ENCODE peak calls at places on chromosomes 16 and 17, in ten cellular contexts. One of them, this sample, is unnamed.

GRCh38 chr16:59111280-59111679 is 377.2 kb upstream of the GOT2 start:
- DNase-seq in AG10803: no peak
- DNase-seq in AG04450: no peak
- DNase-seq in neural crest cell: no peak
- DNase-seq in CD4-positive, alpha-beta T cell: no peak
- DNase-seq in MM.1S: no peak
- DNase-seq in B cell: no peak
- DNase-seq in lung: no peak
- DNase-seq in fibroblast of the aortic adventitia: no peak
- DNase-seq in cardiac fibroblast: no peak
- DNase-seq in this sample: no peak

GRCh38 chr17:36535669-36536081 is 888 bp downstream of the PIGW start:
- DNase-seq in AG10803: no peak
- DNase-seq in lung: no peak
- DNase-seq in neural crest cell: no peak
- DNase-seq in CD4-positive, alpha-beta T cell: no peak
- DNase-seq in B cell: no peak
- DNase-seq in AG04450: no peak
- DNase-seq in fibroblast of the aortic adventitia: no peak
- DNase-seq in cardiac fibroblast: no peak
- DNase-seq in MM.1S: no peak
- DNase-seq in this sample: no peak

GRCh38 chr16:80273635-80274538 is 266.9 kb upstream of the DYNLRB2 start:
- DNase-seq in AG10803: peak; percentile 87
- DNase-seq in AG04450: peak; percentile 29
- DNase-seq in cardiac fibroblast: peak; percentile 43
- DNase-seq in MM.1S: no peak
- DNase-seq in neural crest cell: no peak
- DNase-seq in CD4-positive, alpha-beta T cell: no peak
- DNase-seq in lung: no peak
- DNase-seq in fibroblast of the aortic adventitia: peak; percentile 4
- DNase-seq in B cell: no peak
- DNase-seq in this sample: no peak

GRCh38 chr17:17613708-17614114 is 22.2 kb upstream of the PEMT start:
- DNase-seq in fibroblast of the aortic adventitia: peak; percentile 81
- DNase-seq in lung: peak; percentile 74
- DNase-seq in MM.1S: peak; percentile 66
- DNase-seq in B cell: peak; percentile 50
- DNase-seq in neural crest cell: peak; percentile 58
- DNase-seq in AG04450: peak; percentile 46
- DNase-seq in CD4-positive, alpha-beta T cell: no peak
- DNase-seq in cardiac fibroblast: peak; percentile 79
- DNase-seq in AG10803: peak; percentile 74
- DNase-seq in this sample: peak; percentile 71

GRCh38 chr17:72119963-72120877 is 600 bp upstream of the SOX9 start:
- DNase-seq in MM.1S: peak; percentile 37
- DNase-seq in AG10803: peak; percentile 74
- DNase-seq in B cell: no peak
- DNase-seq in lung: peak; percentile 48
- DNase-seq in cardiac fibroblast: peak; percentile 74
- DNase-seq in fibroblast of the aortic adventitia: peak; percentile 67
- DNase-seq in AG04450: peak; percentile 72
- DNase-seq in neural crest cell: peak; percentile 38
- DNase-seq in CD4-positive, alpha-beta T cell: no peak
- DNase-seq in this sample: peak; percentile 35

GRCh38 chr16:4338712-4339299 is 12.3 kb downstream of the PAM16 start:
- DNase-seq in fibroblast of the aortic adventitia: no peak
- DNase-seq in CD4-positive, alpha-beta T cell: no peak
- DNase-seq in neural crest cell: no peak
- DNase-seq in B cell: no peak
- DNase-seq in AG10803: no peak
- DNase-seq in AG04450: no peak
- DNase-seq in lung: no peak
- DNase-seq in cardiac fibroblast: no peak
- DNase-seq in MM.1S: no peak
- DNase-seq in this sample: no peak

GRCh38 chr17:1561420-1562177 is 993 bp downstream of the PITPNA start:
- DNase-seq in AG04450: no peak
- DNase-seq in MM.1S: peak; percentile 40
- DNase-seq in CD4-positive, alpha-beta T cell: peak; percentile 14
- DNase-seq in neural crest cell: peak; percentile 32
- DNase-seq in lung: no peak
- DNase-seq in B cell: peak; percentile 69
- DNase-seq in cardiac fibroblast: peak; percentile 22
- DNase-seq in AG10803: no peak
- DNase-seq in fibroblast of the aortic adventitia: no peak
- DNase-seq in this sample: peak; percentile 74

GRCh38 chr16:51538707-51539604 is 387.9 kb upstream of the SALL1 start:
- DNase-seq in cardiac fibroblast: peak; percentile 89
- DNase-seq in MM.1S: no peak
- DNase-seq in fibroblast of the aortic adventitia: peak; percentile 80
- DNase-seq in lung: no peak
- DNase-seq in CD4-positive, alpha-beta T cell: no peak
- DNase-seq in AG10803: peak; percentile 83
- DNase-seq in AG04450: peak; percentile 67
- DNase-seq in neural crest cell: no peak
- DNase-seq in B cell: no peak
- DNase-seq in this sample: no peak

GRCh38 chr17:18031955-18032354 is 7.0 kb downstream of the ATPAF2 start:
- DNase-seq in AG04450: no peak
- DNase-seq in lung: no peak
- DNase-seq in CD4-positive, alpha-beta T cell: no peak
- DNase-seq in MM.1S: no peak
- DNase-seq in fibroblast of the aortic adventitia: no peak
- DNase-seq in cardiac fibroblast: peak; percentile 50
- DNase-seq in AG10803: no peak
- DNase-seq in neural crest cell: no peak
- DNase-seq in B cell: no peak
- DNase-seq in this sample: no peak

GRCh38 chr16:276360-277077 is 775 bp upstream of the RGS11 start:
- DNase-seq in fibroblast of the aortic adventitia: no peak
- DNase-seq in lung: no peak
- DNase-seq in AG04450: no peak
- DNase-seq in cardiac fibroblast: no peak
- DNase-seq in B cell: no peak
- DNase-seq in AG10803: no peak
- DNase-seq in neural crest cell: no peak
- DNase-seq in CD4-positive, alpha-beta T cell: no peak
- DNase-seq in MM.1S: no peak
- DNase-seq in this sample: no peak

GRCh38 chr16:81641403-81642106 is 137.5 kb upstream of the PLCG2 start:
- DNase-seq in MM.1S: no peak
- DNase-seq in CD4-positive, alpha-beta T cell: no peak
- DNase-seq in cardiac fibroblast: no peak
- DNase-seq in AG04450: no peak
- DNase-seq in AG10803: no peak
- DNase-seq in fibroblast of the aortic adventitia: no peak
- DNase-seq in neural crest cell: no peak
- DNase-seq in lung: no peak
- DNase-seq in B cell: no peak
- DNase-seq in this sample: no peak

GRCh38 chr16:24673155-24673554 is 56.3 kb upstream of the TNRC6A start:
- DNase-seq in lung: no peak
- DNase-seq in B cell: no peak
- DNase-seq in AG04450: no peak
- DNase-seq in fibroblast of the aortic adventitia: no peak
- DNase-seq in CD4-positive, alpha-beta T cell: no peak
- DNase-seq in neural crest cell: no peak
- DNase-seq in cardiac fibroblast: no peak
- DNase-seq in AG10803: no peak
- DNase-seq in MM.1S: no peak
- DNase-seq in this sample: no peak

GRCh38 chr16:4593069-4593468 is 21.6 kb downstream of the UBALD1 start:
- DNase-seq in AG04450: no peak
- DNase-seq in fibroblast of the aortic adventitia: no peak
- DNase-seq in B cell: no peak
- DNase-seq in MM.1S: no peak
- DNase-seq in lung: no peak
- DNase-seq in CD4-positive, alpha-beta T cell: no peak
- DNase-seq in neural crest cell: no peak
- DNase-seq in cardiac fibroblast: no peak
- DNase-seq in AG10803: no peak
- DNase-seq in this sample: no peak

GRCh38 chr17:7897773-7898172 is 9.2 kb downstream of the CHD3 start:
- DNase-seq in cardiac fibroblast: peak; percentile 72
- DNase-seq in fibroblast of the aortic adventitia: peak; percentile 75
- DNase-seq in AG10803: peak; percentile 66
- DNase-seq in neural crest cell: no peak
- DNase-seq in AG04450: no peak
- DNase-seq in B cell: no peak
- DNase-seq in CD4-positive, alpha-beta T cell: no peak
- DNase-seq in lung: no peak
- DNase-seq in MM.1S: no peak
- DNase-seq in this sample: no peak
- TF ChIP-seq CTCF in cardiac fibroblast: peak; percentile 45
- TF ChIP-seq CTCF in fibroblast of the aortic adventitia: peak; percentile 62
- TF ChIP-seq CTCF in AG10803: peak; percentile 59
- TF ChIP-seq CTCF in neural crest cell: peak; percentile 43
- TF ChIP-seq CTCF in AG04450: peak; percentile 70
- TF ChIP-seq CTCF in B cell: no peak
- TF ChIP-seq CTCF in CD4-positive, alpha-beta T cell: peak; percentile 11
- TF ChIP-seq CTCF in lung: peak; percentile 40
- TF ChIP-seq CTCF in MM.1S: peak; percentile 25
- TF ChIP-seq CTCF in this sample: peak; percentile 15

DNA sequence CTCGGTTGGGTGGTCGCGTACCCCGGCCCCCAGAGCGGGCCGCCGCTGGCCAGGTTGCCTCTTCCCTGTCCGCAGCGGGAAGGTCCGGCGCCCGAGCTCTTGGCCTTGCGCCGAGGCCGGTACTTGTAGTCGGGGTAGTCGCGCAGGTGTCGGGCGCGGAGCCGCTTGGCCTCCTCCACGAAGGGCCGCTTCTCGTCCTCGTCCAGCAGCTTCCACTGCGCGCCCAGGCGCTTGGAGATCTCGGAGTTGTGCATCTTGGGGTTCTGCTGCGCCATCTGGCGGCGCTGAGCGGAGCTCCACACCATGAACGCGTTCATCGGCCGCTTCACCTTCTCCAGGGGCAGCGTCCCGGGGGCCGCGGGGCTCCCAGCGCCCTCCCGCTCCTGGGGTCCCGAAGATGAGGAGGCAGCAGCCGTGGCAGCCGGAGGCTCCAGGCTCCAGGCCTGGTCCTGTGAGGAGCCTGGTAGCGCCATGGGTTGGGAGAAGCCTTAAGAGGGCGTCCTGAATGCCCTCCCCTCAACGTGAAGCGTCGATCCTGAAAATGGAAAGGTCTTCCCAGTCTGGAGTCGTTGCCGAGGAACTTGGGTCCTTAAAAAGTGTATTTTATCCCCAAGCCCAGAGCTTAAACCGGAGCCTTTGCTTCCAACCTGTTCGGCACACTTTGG is 558 bp downstream of the SOX15 start:
- DNase-seq in AG10803: peak; percentile 83
- DNase-seq in B cell: peak; percentile 86
- DNase-seq in MM.1S: no peak
- DNase-seq in lung: peak; percentile 78
- DNase-seq in cardiac fibroblast: peak; percentile 89
- DNase-seq in neural crest cell: peak; percentile 68
- DNase-seq in CD4-positive, alpha-beta T cell: peak; percentile 58
- DNase-seq in AG04450: no peak
- DNase-seq in fibroblast of the aortic adventitia: peak; percentile 88
- DNase-seq in this sample: peak; percentile 88
- TF ChIP-seq CTCF in AG10803: peak; percentile 79
- TF ChIP-seq CTCF in B cell: peak; percentile 91
- TF ChIP-seq CTCF in MM.1S: no peak
- TF ChIP-seq CTCF in lung: peak; percentile 69
- TF ChIP-seq CTCF in cardiac fibroblast: peak; percentile 88
- TF ChIP-seq CTCF in neural crest cell: peak; percentile 81
- TF ChIP-seq CTCF in CD4-positive, alpha-beta T cell: peak; percentile 76
- TF ChIP-seq CTCF in AG04450: peak; percentile 87
- TF ChIP-seq CTCF in fibroblast of the aortic adventitia: peak; percentile 88
- TF ChIP-seq CTCF in this sample: peak; percentile 82

DNA sequence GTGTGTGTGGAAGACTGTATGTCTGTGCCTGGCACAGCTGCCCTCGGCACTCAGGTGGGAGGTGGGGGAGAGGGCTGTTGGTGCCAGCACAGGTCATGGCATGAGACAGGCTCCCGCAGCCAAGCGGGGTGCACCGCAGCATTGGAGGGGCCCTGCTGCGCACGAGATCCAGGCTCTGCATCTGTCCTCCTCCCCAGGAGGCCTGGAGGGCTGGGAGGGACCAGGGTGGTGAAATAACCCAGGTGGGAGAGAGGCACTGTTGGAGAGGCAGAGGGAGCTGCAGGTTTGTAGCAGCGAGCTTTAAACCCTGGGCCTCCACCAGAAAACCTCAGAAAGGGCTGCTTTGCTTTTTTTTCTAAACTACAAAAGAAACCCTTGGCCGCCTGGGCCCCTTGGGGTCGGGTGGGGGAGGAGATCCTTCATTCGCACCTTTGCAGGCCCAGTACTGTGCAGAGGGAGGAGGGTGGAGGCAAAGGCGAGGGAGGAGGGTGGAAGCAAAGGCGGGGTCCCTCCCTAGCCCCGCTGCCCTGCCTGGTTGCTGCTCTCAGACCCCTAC is 241.7 kb downstream of the SEC14L1 start:
- DNase-seq in AG10803: no peak
- DNase-seq in fibroblast of the aortic adventitia: no peak
- DNase-seq in cardiac fibroblast: no peak
- DNase-seq in AG04450: no peak
- DNase-seq in neural crest cell: no peak
- DNase-seq in lung: no peak
- DNase-seq in MM.1S: no peak
- DNase-seq in CD4-positive, alpha-beta T cell: no peak
- DNase-seq in B cell: no peak
- DNase-seq in this sample: no peak
- TF ChIP-seq CTCF in AG10803: no peak
- TF ChIP-seq CTCF in fibroblast of the aortic adventitia: no peak
- TF ChIP-seq CTCF in cardiac fibroblast: no peak
- TF ChIP-seq CTCF in AG04450: no peak
- TF ChIP-seq CTCF in neural crest cell: no peak
- TF ChIP-seq CTCF in lung: no peak
- TF ChIP-seq CTCF in MM.1S: no peak
- TF ChIP-seq CTCF in CD4-positive, alpha-beta T cell: peak; percentile 44
- TF ChIP-seq CTCF in B cell: no peak
- TF ChIP-seq CTCF in this sample: no peak

GRCh38 chr16:85917012-85917411 is 18.1 kb downstream of the IRF8 start:
- DNase-seq in CD4-positive, alpha-beta T cell: no peak
- DNase-seq in B cell: no peak
- DNase-seq in fibroblast of the aortic adventitia: no peak
- DNase-seq in AG10803: no peak
- DNase-seq in AG04450: no peak
- DNase-seq in neural crest cell: no peak
- DNase-seq in cardiac fibroblast: no peak
- DNase-seq in lung: no peak
- DNase-seq in MM.1S: no peak
- DNase-seq in this sample: no peak
- TF ChIP-seq CTCF in CD4-positive, alpha-beta T cell: no peak
- TF ChIP-seq CTCF in B cell: peak; percentile 27
- TF ChIP-seq CTCF in fibroblast of the aortic adventitia: no peak
- TF ChIP-seq CTCF in AG10803: peak; percentile 18
- TF ChIP-seq CTCF in AG04450: no peak
- TF ChIP-seq CTCF in neural crest cell: peak; percentile 43
- TF ChIP-seq CTCF in cardiac fibroblast: peak; percentile 5
- TF ChIP-seq CTCF in lung: no peak
- TF ChIP-seq CTCF in MM.1S: no peak
- TF ChIP-seq CTCF in this sample: no peak